ENCODE peak calls at places on chromosomes 5 and 9, in nine cellular contexts. One of them, this sample, is unnamed. For H3K4me1, the result is how much of the 10 kb centered on the place peaks cover.

GRCh38 chr9:121057821-121058220 is 7.7 kb upstream of the C5 start:
- DNase-seq in H1: no peak
- DNase-seq in prostate gland: no peak
- DNase-seq in mammary epithelial cell: no peak
- DNase-seq in tibial nerve: no peak
- DNase-seq in suprapubic skin: no peak
- DNase-seq in colonic mucosa: no peak
- DNase-seq in ovary: no peak
- DNase-seq in upper lobe of right lung: no peak
- DNase-seq in this sample: no peak

GRCh38 chr5:74543162-74543995 is 97.1 kb downstream of the ENC1 start:
- DNase-seq in tibial nerve: no peak
- DNase-seq in upper lobe of right lung: no peak
- DNase-seq in colonic mucosa: peak
- DNase-seq in H1: no peak
- DNase-seq in mammary epithelial cell: peak
- DNase-seq in prostate gland: peak
- DNase-seq in ovary: no peak
- DNase-seq in suprapubic skin: no peak
- DNase-seq in this sample: peak

GRCh38 chr5:154262376-154262775 is 71.8 kb downstream of the GALNT10 start:
- DNase-seq in mammary epithelial cell: no peak
- DNase-seq in colonic mucosa: no peak
- DNase-seq in suprapubic skin: no peak
- DNase-seq in tibial nerve: no peak
- DNase-seq in prostate gland: no peak
- DNase-seq in H1: no peak
- DNase-seq in upper lobe of right lung: no peak
- DNase-seq in ovary: no peak
- DNase-seq in this sample: peak

GRCh38 chr9:68999393-69000105 is 14.4 kb downstream of the PRKACG start:
- DNase-seq in ovary: peak
- DNase-seq in suprapubic skin: no peak
- DNase-seq in prostate gland: peak
- DNase-seq in upper lobe of right lung: no peak
- DNase-seq in mammary epithelial cell: peak
- DNase-seq in H1: peak
- DNase-seq in tibial nerve: no peak
- DNase-seq in colonic mucosa: peak
- DNase-seq in this sample: peak

GRCh38 chr5:39192449-39193160 is 26.8 kb downstream of the FYB1 start:
- DNase-seq in colonic mucosa: no peak
- DNase-seq in suprapubic skin: no peak
- DNase-seq in prostate gland: no peak
- DNase-seq in H1: no peak
- DNase-seq in upper lobe of right lung: no peak
- DNase-seq in tibial nerve: no peak
- DNase-seq in mammary epithelial cell: no peak
- DNase-seq in ovary: no peak
- DNase-seq in this sample: no peak

GRCh38 chr5:126808619-126809018 is 31.7 kb downstream of the LMNB1 start:
- DNase-seq in ovary: no peak
- DNase-seq in prostate gland: no peak
- DNase-seq in H1: no peak
- DNase-seq in suprapubic skin: no peak
- DNase-seq in colonic mucosa: no peak
- DNase-seq in mammary epithelial cell: peak
- DNase-seq in upper lobe of right lung: no peak
- DNase-seq in tibial nerve: no peak
- DNase-seq in this sample: no peak

GRCh38 chr5:19891658-19892057 is 96.3 kb downstream of the CDH18 start:
- DNase-seq in mammary epithelial cell: peak
- DNase-seq in tibial nerve: no peak
- DNase-seq in colonic mucosa: no peak
- DNase-seq in H1: no peak
- DNase-seq in suprapubic skin: no peak
- DNase-seq in upper lobe of right lung: no peak
- DNase-seq in ovary: no peak
- DNase-seq in prostate gland: no peak
- DNase-seq in this sample: no peak

GRCh38 chr9:17578911-17579793 is at the start of gene SH3GL2:
- DNase-seq in colonic mucosa: peak
- DNase-seq in H1: peak
- DNase-seq in mammary epithelial cell: peak
- DNase-seq in prostate gland: peak
- DNase-seq in upper lobe of right lung: peak
- DNase-seq in suprapubic skin: no peak
- DNase-seq in ovary: no peak
- DNase-seq in tibial nerve: no peak
- DNase-seq in this sample: peak

GRCh38 chr5:177362871-177363507 is 5.3 kb downstream of the RGS14 start:
- DNase-seq in prostate gland: peak
- DNase-seq in colonic mucosa: peak
- DNase-seq in upper lobe of right lung: peak
- DNase-seq in suprapubic skin: no peak
- DNase-seq in H1: peak
- DNase-seq in ovary: peak
- DNase-seq in tibial nerve: no peak
- DNase-seq in mammary epithelial cell: peak
- DNase-seq in this sample: peak

GRCh38 chr5:27140831-27141230 is 102.4 kb upstream of the CDH9 start:
- DNase-seq in colonic mucosa: no peak
- DNase-seq in ovary: no peak
- DNase-seq in prostate gland: no peak
- DNase-seq in tibial nerve: no peak
- DNase-seq in mammary epithelial cell: no peak
- DNase-seq in H1: no peak
- DNase-seq in suprapubic skin: no peak
- DNase-seq in upper lobe of right lung: no peak
- DNase-seq in this sample: no peak

GRCh38 chr5:69498384-69498783 is 5.8 kb downstream of the OCLN start:
- DNase-seq in mammary epithelial cell: no peak
- DNase-seq in colonic mucosa: no peak
- DNase-seq in ovary: no peak
- DNase-seq in prostate gland: no peak
- DNase-seq in suprapubic skin: no peak
- DNase-seq in tibial nerve: no peak
- DNase-seq in H1: no peak
- DNase-seq in upper lobe of right lung: no peak
- DNase-seq in this sample: no peak

GRCh38 chr5:102961671-102962070 is 158.3 kb downstream of the GIN1 start:
- DNase-seq in prostate gland: no peak
- DNase-seq in ovary: no peak
- DNase-seq in mammary epithelial cell: no peak
- DNase-seq in H1: no peak
- DNase-seq in colonic mucosa: no peak
- DNase-seq in upper lobe of right lung: no peak
- DNase-seq in suprapubic skin: no peak
- DNase-seq in tibial nerve: no peak
- DNase-seq in this sample: no peak

GRCh38 chr9:30972654-30973053 is 1411.8 kb upstream of the ACO1 start:
- DNase-seq in mammary epithelial cell: no peak
- DNase-seq in ovary: no peak
- DNase-seq in suprapubic skin: no peak
- DNase-seq in colonic mucosa: no peak
- DNase-seq in prostate gland: no peak
- DNase-seq in tibial nerve: no peak
- DNase-seq in upper lobe of right lung: no peak
- DNase-seq in H1: no peak
- DNase-seq in this sample: no peak

GRCh38 chr5:68071731-68072130 is 143.8 kb upstream of the PIK3R1 start:
- DNase-seq in ovary: no peak
- DNase-seq in colonic mucosa: no peak
- DNase-seq in H1: no peak
- DNase-seq in prostate gland: no peak
- DNase-seq in upper lobe of right lung: no peak
- DNase-seq in tibial nerve: no peak
- DNase-seq in mammary epithelial cell: no peak
- DNase-seq in suprapubic skin: no peak
- DNase-seq in this sample: no peak

GRCh38 chr5:132419517-132420468 is 50.3 kb downstream of the SLC22A5 start:
- DNase-seq in prostate gland: peak
- DNase-seq in ovary: peak
- DNase-seq in H1: peak
- DNase-seq in tibial nerve: peak
- DNase-seq in suprapubic skin: no peak
- DNase-seq in colonic mucosa: peak
- DNase-seq in mammary epithelial cell: peak
- DNase-seq in upper lobe of right lung: peak
- DNase-seq in this sample: peak

GRCh38 chr9:21685502-21685901 is 116.9 kb upstream of the MTAP start:
- DNase-seq in H1: no peak
- DNase-seq in tibial nerve: no peak
- DNase-seq in prostate gland: no peak
- DNase-seq in colonic mucosa: no peak
- DNase-seq in suprapubic skin: no peak
- DNase-seq in ovary: no peak
- DNase-seq in upper lobe of right lung: no peak
- DNase-seq in mammary epithelial cell: no peak
- DNase-seq in this sample: no peak
- H3K4me1 ChIP-seq in H1: under half
- H3K4me1 ChIP-seq in tibial nerve: under half
- H3K4me1 ChIP-seq in prostate gland: under half
- H3K4me1 ChIP-seq in colonic mucosa: under half
- H3K4me1 ChIP-seq in suprapubic skin: under half
- H3K4me1 ChIP-seq in ovary: under half
- H3K4me1 ChIP-seq in upper lobe of right lung: under half
- H3K4me1 ChIP-seq in mammary epithelial cell: half or more
- H3K4me1 ChIP-seq in this sample: under half

GRCh38 chr9:93298498-93299417 is 114.8 kb downstream of the WNK2 start:
- DNase-seq in H1: no peak
- DNase-seq in mammary epithelial cell: no peak
- DNase-seq in ovary: no peak
- DNase-seq in tibial nerve: no peak
- DNase-seq in suprapubic skin: peak
- DNase-seq in colonic mucosa: peak
- DNase-seq in upper lobe of right lung: peak
- DNase-seq in prostate gland: no peak
- DNase-seq in this sample: no peak
- TF ChIP-seq CTCF in H1: no peak
- TF ChIP-seq CTCF in mammary epithelial cell: no peak
- TF ChIP-seq CTCF in ovary: no peak
- TF ChIP-seq CTCF in tibial nerve: no peak
- TF ChIP-seq CTCF in suprapubic skin: no peak
- TF ChIP-seq CTCF in colonic mucosa: no peak
- TF ChIP-seq CTCF in upper lobe of right lung: no peak
- TF ChIP-seq CTCF in prostate gland: no peak
- TF ChIP-seq CTCF in this sample: no peak

GRCh38 chr5:109741390-109741789 is 51.7 kb downstream of the MAN2A1 start:
- DNase-seq in ovary: no peak
- DNase-seq in H1: no peak
- DNase-seq in upper lobe of right lung: no peak
- DNase-seq in prostate gland: no peak
- DNase-seq in tibial nerve: no peak
- DNase-seq in mammary epithelial cell: no peak
- DNase-seq in colonic mucosa: no peak
- DNase-seq in suprapubic skin: no peak
- DNase-seq in this sample: no peak

GRCh38 chr5:109744261-109744660 is 54.5 kb downstream of the MAN2A1 start:
- DNase-seq in tibial nerve: no peak
- DNase-seq in colonic mucosa: no peak
- DNase-seq in prostate gland: no peak
- DNase-seq in upper lobe of right lung: no peak
- DNase-seq in suprapubic skin: no peak
- DNase-seq in mammary epithelial cell: no peak
- DNase-seq in H1: no peak
- DNase-seq in ovary: no peak
- DNase-seq in this sample: no peak

GRCh38 chr5:109743770-109744212 is 54.1 kb downstream of the MAN2A1 start:
- DNase-seq in prostate gland: no peak
- DNase-seq in H1: no peak
- DNase-seq in mammary epithelial cell: peak
- DNase-seq in tibial nerve: no peak
- DNase-seq in ovary: no peak
- DNase-seq in suprapubic skin: no peak
- DNase-seq in colonic mucosa: no peak
- DNase-seq in upper lobe of right lung: no peak
- DNase-seq in this sample: no peak

GRCh38 chr5:109740329-109740728 is 50.6 kb downstream of the MAN2A1 start:
- DNase-seq in H1: no peak
- DNase-seq in colonic mucosa: no peak
- DNase-seq in suprapubic skin: no peak
- DNase-seq in ovary: no peak
- DNase-seq in tibial nerve: no peak
- DNase-seq in mammary epithelial cell: peak
- DNase-seq in prostate gland: no peak
- DNase-seq in upper lobe of right lung: no peak
- DNase-seq in this sample: peak

DNA sequence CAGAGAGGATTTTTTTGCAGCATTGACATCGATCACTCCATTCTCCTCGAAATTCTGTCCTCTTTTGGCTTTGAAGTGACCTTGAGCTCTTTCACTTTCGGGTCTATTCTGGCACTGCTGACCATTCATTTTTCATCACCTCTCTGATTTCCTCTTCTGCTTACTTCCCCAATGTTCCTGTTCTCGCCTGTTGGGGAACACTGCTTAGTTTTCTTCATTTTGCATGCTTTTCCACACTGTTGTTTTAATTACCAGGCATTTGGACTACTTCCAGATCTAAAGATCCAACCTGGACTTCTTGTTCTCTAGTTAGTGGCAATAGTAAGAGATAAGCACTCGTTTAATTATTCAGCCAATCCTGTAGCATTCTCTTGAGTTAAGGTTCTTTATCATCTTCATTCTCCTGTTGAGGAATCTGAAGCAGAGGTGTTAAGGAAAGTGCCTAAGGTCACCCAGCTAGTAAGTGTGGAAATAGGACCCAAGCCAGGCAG is 53.4 kb downstream of the MAN2A1 start:
- DNase-seq in colonic mucosa: no peak
- DNase-seq in ovary: no peak
- DNase-seq in prostate gland: no peak
- DNase-seq in H1: no peak
- DNase-seq in suprapubic skin: no peak
- DNase-seq in tibial nerve: no peak
- DNase-seq in upper lobe of right lung: no peak
- DNase-seq in mammary epithelial cell: no peak
- DNase-seq in this sample: no peak
- H3K4me1 ChIP-seq in colonic mucosa: under half
- H3K4me1 ChIP-seq in ovary: under half
- H3K4me1 ChIP-seq in prostate gland: under half
- H3K4me1 ChIP-seq in H1: under half
- H3K4me1 ChIP-seq in suprapubic skin: under half
- H3K4me1 ChIP-seq in tibial nerve: under half
- H3K4me1 ChIP-seq in upper lobe of right lung: under half
- H3K4me1 ChIP-seq in mammary epithelial cell: under half
- H3K4me1 ChIP-seq in this sample: under half

GRCh38 chr5:152511531-152512132 is 106.6 kb upstream of the NMUR2 start:
- DNase-seq in ovary: no peak
- DNase-seq in tibial nerve: no peak
- DNase-seq in mammary epithelial cell: no peak
- DNase-seq in prostate gland: no peak
- DNase-seq in suprapubic skin: no peak
- DNase-seq in colonic mucosa: no peak
- DNase-seq in upper lobe of right lung: no peak
- DNase-seq in H1: no peak
- DNase-seq in this sample: no peak

GRCh38 chr5:152514827-152515397 is 109.8 kb upstream of the NMUR2 start:
- DNase-seq in upper lobe of right lung: no peak
- DNase-seq in mammary epithelial cell: peak
- DNase-seq in ovary: no peak
- DNase-seq in suprapubic skin: no peak
- DNase-seq in colonic mucosa: no peak
- DNase-seq in H1: no peak
- DNase-seq in tibial nerve: no peak
- DNase-seq in prostate gland: no peak
- DNase-seq in this sample: no peak
- TF ChIP-seq CTCF in upper lobe of right lung: peak
- TF ChIP-seq CTCF in mammary epithelial cell: peak
- TF ChIP-seq CTCF in ovary: no peak
- TF ChIP-seq CTCF in suprapubic skin: peak
- TF ChIP-seq CTCF in colonic mucosa: peak
- TF ChIP-seq CTCF in H1: peak
- TF ChIP-seq CTCF in tibial nerve: no peak
- TF ChIP-seq CTCF in prostate gland: no peak
- TF ChIP-seq CTCF in this sample: no peak

This sample was measured in thyroid gland.